ENCODE peak calls at places on chromosomes 5 and 9, in ten cellular contexts. P is fibroblast of pulmonary artery; C is amniotic stem cell; X is activated CD8-positive, alpha-beta memory T cell treated with anti-CD3 and anti-CD28 coated beads, Interleukin-2, amount 50 U/mL, for 4 hours; B is naive thymus-derived CD8-positive, alpha-beta T cell; Z is occipital lobe; N is adrenal gland; F is activated CD4-positive, alpha-beta T cell treated with anti-CD3 and anti-CD28 coated beads, Interleukin-2, amount 50 U/mL, for 48 hours; E is EH; W is NCI-H187. I is an unnamed sample.

GRCh38 chr9:117290809-117291208 is 124.0 kb downstream of the ASTN2 start:
- DNase-seq in P (no peak), C (no peak), X (no peak), B (no peak), Z (no peak), N (no peak), F (no peak), E (no peak), W (no peak), I (no peak)

GRCh38 chr9:108972186-108972585 is 38.0 kb downstream of the ABITRAM start:
- DNase-seq in P (no peak), C (no peak), X (no peak), B (no peak), Z (no peak), N (peak), F (no peak), E (no peak), W (no peak), I (no peak)

GRCh38 chr5:146523698-146524097 is 7.7 kb upstream of the GPR151 start:
- DNase-seq in P (no peak), C (no peak), X (no peak), B (no peak), Z (no peak), N (no peak), F (no peak), E (no peak), W (no peak), I (no peak)

GRCh38 chr5:24747327-24747726 is 102.5 kb upstream of the CDH10 start:
- DNase-seq in P (no peak), C (no peak), X (no peak), B (no peak), Z (no peak), N (no peak), F (no peak), E (no peak), W (no peak), I (no peak)

GRCh38 chr5:78660401-78660800 is 11.8 kb upstream of the LHFPL2 start:
- DNase-seq in P (no peak), C (no peak), X (no peak), B (no peak), Z (no peak), N (no peak), F (no peak), E (no peak), W (no peak), I (no peak)

GRCh38 chr9:14312721-14313377 is 1.1 kb downstream of the NFIB start:
- DNase-seq in P (no peak), C (no peak), X (no peak), B (no peak), Z (no peak), N (peak), F (no peak), E (no peak), W (no peak), I (peak)

GRCh38 chr5:68331202-68332108 is 115.9 kb downstream of the PIK3R1 start:
- DNase-seq in P (peak), C (no peak), X (no peak), B (no peak), Z (no peak), N (no peak), F (no peak), E (peak), W (no peak), I (peak)

GRCh38 chr5:127959152-127959764 is 124.3 kb upstream of the SLC12A2 start:
- DNase-seq in P (peak), C (peak), X (no peak), B (no peak), Z (no peak), N (peak), F (peak), E (peak), W (no peak), I (peak)

GRCh38 chr9:85978496-85978895 is 37.5 kb downstream of the NAA35 start:
- DNase-seq in P (peak), C (no peak), X (no peak), B (no peak), Z (no peak), N (no peak), F (no peak), E (no peak), W (no peak), I (no peak)

GRCh38 chr9:90803860-90804593 is 2.4 kb downstream of the SYK start:
- DNase-seq in P (no peak), C (no peak), X (no peak), B (no peak), Z (no peak), N (no peak), F (no peak), E (no peak), W (no peak), I (no peak)

GRCh38 chr5:55226934-55227737 is at the start of gene MCIDAS:
- DNase-seq in P (no peak), C (no peak), X (peak), B (peak), Z (no peak), N (peak), F (peak), E (peak), W (peak), I (peak)

GRCh38 chr9:130940693-130941576 is 1.9 kb upstream of the FIBCD1 start:
- DNase-seq in P (peak), C (no peak), X (peak), B (peak), Z (no peak), N (peak), F (peak), E (peak), W (peak), I (peak)

GRCh38 chr5:117657591-117657990 is 1083.0 kb upstream of the SEMA6A start:
- DNase-seq in P (peak), C (no peak), X (no peak), B (no peak), Z (peak), N (no peak), F (no peak), E (peak), W (peak), I (no peak)

GRCh38 chr9:80369641-80370040 is 797.9 kb downstream of the TLE4 start:
- DNase-seq in P (peak), C (no peak), X (no peak), B (no peak), Z (no peak), N (no peak), F (no peak), E (no peak), W (no peak), I (peak)

GRCh38 chr5:122291000-122291592 is 20.9 kb upstream of the SNCAIP start:
- DNase-seq in P (no peak), C (no peak), X (no peak), B (no peak), Z (no peak), N (no peak), F (no peak), E (peak), W (no peak), I (peak)

GRCh38 chr5:176744584-176744965 is 65.8 kb upstream of the UNC5A start:
- DNase-seq in P (peak), C (no peak), X (no peak), B (no peak), Z (no peak), N (no peak), F (no peak), E (no peak), W (no peak), I (no peak)

GRCh38 chr9:123784513-123784912 is 145.4 kb downstream of the DENND1A start:
- DNase-seq in P (peak), C (peak), X (no peak), B (no peak), Z (no peak), N (no peak), F (no peak), E (peak), W (no peak), I (peak)